ENCODE peak calls at places on chromosomes 1 and 21, in five cellular contexts. K, F, D, V and G are unnamed samples.

GRCh38 chr1:212621043-212621829 is 12.7 kb downstream of the ATF3 start:
- DNase-seq in V (no peak), K (no peak), D (no peak), F (no peak), G (no peak)

GRCh38 chr1:214259353-214259982 is 21.5 kb upstream of the SMYD2 start:
- DNase-seq in D (no peak), V (peak; percentile 5), F (peak; percentile 12), K (no peak), G (no peak)

GRCh38 chr1:204275695-204276596 is 62.2 kb upstream of the GOLT1A start:
- DNase-seq in D (no peak), K (no peak), V (no peak), F (no peak), G (no peak)

GRCh38 chr1:203028784-203029553 is 2.7 kb downstream of the PPFIA4 start:
- DNase-seq in V (no peak), F (no peak), K (no peak), D (no peak), G (no peak)

GRCh38 chr21:27561116-27561515 is 594.2 kb upstream of the ADAMTS5 start:
- DNase-seq in F (no peak), D (no peak), K (peak; percentile 71), V (no peak), G (no peak)

GRCh38 chr1:30670195-30671060 is 53.0 kb downstream of the MATN1 start:
- DNase-seq in V (no peak), D (no peak), F (no peak), K (no peak), G (no peak)

GRCh38 chr1:246280551-246280950 is 226.5 kb downstream of the SMYD3 start:
- DNase-seq in K (no peak), V (peak; percentile 36), D (no peak), F (peak; percentile 34), G (no peak)

GRCh38 chr1:17520041-17520440 is 19.5 kb upstream of the ARHGEF10L start:
- DNase-seq in F (no peak), V (no peak), D (no peak), K (peak; percentile 51), G (no peak)

GRCh38 chr1:173275496-173275895 is 68.4 kb upstream of the TNFSF4 start:
- DNase-seq in F (no peak), K (no peak), V (no peak), D (no peak), G (no peak)

GRCh38 chr1:245263701-245264100 is 108.9 kb downstream of the KIF26B start:
- DNase-seq in F (no peak), V (no peak), D (no peak), K (no peak), G (no peak)

GRCh38 chr1:91555821-91556531 is 55.3 kb downstream of the CDC7 start:
- DNase-seq in K (no peak), V (no peak), D (no peak), F (peak; percentile 79), G (peak; percentile 54)

GRCh38 chr1:195958131-195958530 is 650.1 kb downstream of the KCNT2 start:
- DNase-seq in F (no peak), V (no peak), D (no peak), K (no peak), G (no peak)

GRCh38 chr1:9359898-9360297 is 67.2 kb downstream of the SPSB1 start:
- DNase-seq in F (no peak), V (no peak), D (no peak), K (no peak), G (no peak)

GRCh38 chr1:223802602-223803001 is 43.1 kb downstream of the TP53BP2 start:
- DNase-seq in D (no peak), V (no peak), K (no peak), F (no peak), G (no peak)

GRCh38 chr1:193322218-193322617 is 135.8 kb upstream of the B3GALT2 start:
- DNase-seq in K (no peak), F (peak; percentile 69), D (no peak), V (no peak), G (no peak)

GRCh38 chr1:19835573-19835972 is 20.5 kb upstream of the RNF186 start:
- DNase-seq in F (no peak), K (no peak), V (no peak), D (no peak), G (no peak)

GRCh38 chr1:21899972-21900371 is 37.1 kb downstream of the HSPG2 start:
- DNase-seq in K (no peak), D (peak; percentile 64), V (no peak), F (no peak), G (no peak)

GRCh38 chr1:198196630-198197029 is 39.8 kb downstream of the NEK7 start:
- DNase-seq in D (no peak), F (no peak), V (no peak), K (no peak), G (no peak)

GRCh38 chr1:93537924-93538323 is 90.0 kb downstream of the FNBP1L start:
- DNase-seq in V (no peak), F (no peak), D (no peak), K (no peak), G (no peak)

GRCh38 chr1:89545264-89546038 is 20.8 kb downstream of the LRRC8B start:
- DNase-seq in D (no peak), F (peak; percentile 50), V (no peak), K (no peak), G (no peak)

GRCh38 chr1:54566438-54567141 is 18.6 kb downstream of the ACOT11 start:
- DNase-seq in V (no peak), K (no peak), F (no peak), D (no peak), G (no peak)